ENCODE peak calls at places on chromosomes 16 and 17, in seven cellular contexts. R is H9, V is neuronal stem cell, F is mesendoderm, M is mesenchymal stem cell, J is H1, H is trophoblast cell. D is an unnamed sample.

GRCh38 chr16:74580828-74581227 is 26.1 kb downstream of the GLG1 start:
- DNase-seq in R (no peak), V (no peak), F (no peak), M (no peak), J (no peak), H (no peak), D (no peak)

GRCh38 chr16:81904320-81904719 is 107.0 kb downstream of the SDR42E1 start:
- DNase-seq in R (no peak), V (no peak), F (no peak), M (no peak), J (no peak), H (no peak), D (no peak)

GRCh38 chr16:56726926-56727325 is 3.0 kb upstream of the NUP93 start:
- DNase-seq in R (no peak), V (no peak), F (no peak), M (no peak), J (no peak), H (no peak), D (no peak)

GRCh38 chr17:41500131-41500911 is 5.1 kb downstream of the KRT13 start:
- DNase-seq in R (peak), V (no peak), F (peak), M (peak), J (no peak), H (no peak), D (peak)

GRCh38 chr17:37246085-37246484 is 129.7 kb upstream of the C17orf78 start:
- DNase-seq in R (no peak), V (no peak), F (no peak), M (no peak), J (no peak), H (no peak), D (no peak)

GRCh38 chr16:1310832-1311200 is 1.4 kb downstream of the UBE2I start:
- DNase-seq in R (no peak), V (no peak), F (no peak), M (peak), J (no peak), H (no peak), D (no peak)

GRCh38 chr16:57846078-57846697 is 43.9 kb upstream of the KIFC3 start:
- DNase-seq in R (peak), V (no peak), F (peak), M (no peak), J (peak), H (peak), D (no peak)

GRCh38 chr17:50273654-50274040 is 619 bp upstream of the TMEM92 start:
- DNase-seq in R (no peak), V (no peak), F (no peak), M (no peak), J (no peak), H (no peak), D (no peak)

GRCh38 chr17:74851612-74852236 is 8.0 kb downstream of the GRIN2C start:
- DNase-seq in R (no peak), V (no peak), F (no peak), M (no peak), J (no peak), H (no peak), D (no peak)

GRCh38 chr16:69110406-69110805 is 5.0 kb downstream of the HAS3 start:
- DNase-seq in R (no peak), V (no peak), F (no peak), M (no peak), J (no peak), H (no peak), D (no peak)
- H3K4ac ChIP-seq in R (no peak), V (no peak), F (no peak), M (no peak), J (no peak), H (no peak), D (no peak)

DNA sequence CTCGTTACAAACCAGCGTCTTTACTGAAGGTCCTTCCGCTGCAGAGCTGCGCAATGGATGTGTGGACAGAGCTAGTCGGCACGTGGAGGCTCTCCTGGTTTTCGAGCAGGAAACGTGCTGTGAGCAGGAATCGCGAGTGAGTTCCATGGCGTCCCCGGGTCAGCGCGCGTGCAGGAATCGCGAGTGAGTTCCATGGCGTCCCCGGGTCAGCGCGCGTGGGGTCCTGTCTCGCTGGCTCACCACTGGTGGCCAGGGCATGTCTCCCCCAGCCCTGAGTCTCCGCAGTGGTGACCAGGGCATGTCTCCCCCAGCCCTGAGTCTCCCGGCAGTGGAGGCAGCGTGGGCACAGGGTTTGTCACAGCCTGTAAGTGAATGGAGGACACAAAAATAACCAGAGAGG is 62.7 kb downstream of the KLHDC4 start:
- DNase-seq in R (no peak), V (no peak), F (no peak), M (no peak), J (no peak), H (no peak), D (no peak)
- H3K4ac ChIP-seq in R (no peak), V (no peak), F (no peak), M (no peak), J (no peak), H (no peak), D (no peak)

GRCh38 chr16:47519037-47519436 is 57.9 kb downstream of the PHKB start:
- DNase-seq in R (no peak), V (no peak), F (no peak), M (no peak), J (no peak), H (no peak), D (peak)
- H3K4ac ChIP-seq in R (no peak), V (no peak), F (no peak), M (no peak), J (no peak), H (no peak), D (no peak)

DNA sequence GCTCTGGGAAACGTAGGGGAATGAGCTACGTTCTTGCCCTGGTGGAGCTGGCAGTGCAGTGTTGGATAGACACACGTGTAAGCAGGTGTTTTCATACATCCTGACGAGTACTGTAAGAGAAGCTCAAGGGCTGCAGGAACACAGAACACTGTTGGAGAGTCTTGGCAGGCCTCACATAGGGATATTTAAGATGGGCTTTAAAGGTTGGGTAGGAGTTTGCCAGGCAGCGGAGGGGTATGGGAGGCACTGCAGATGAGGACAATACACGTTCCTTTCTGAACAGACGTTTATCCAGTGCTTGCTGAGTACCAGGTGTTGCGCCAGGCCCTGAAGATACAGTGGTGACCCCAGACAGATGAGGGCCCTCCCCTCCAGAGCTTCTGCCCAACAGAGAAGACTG is 6.3 kb downstream of the KDM8 start:
- DNase-seq in R (no peak), V (no peak), F (no peak), M (no peak), J (no peak), H (no peak), D (no peak)
- H3K4ac ChIP-seq in R (no peak), V (no peak), F (no peak), M (no peak), J (no peak), H (no peak), D (no peak)

GRCh38 chr16:70574595-70575271 is 51.1 kb downstream of the SF3B3 start:
- DNase-seq in R (no peak), V (no peak), F (no peak), M (no peak), J (no peak), H (no peak), D (peak)
- H3K4ac ChIP-seq in R (no peak), V (no peak), F (no peak), M (peak), J (no peak), H (no peak), D (peak)